ENCODE peak calls at places on chromosomes 13 and 19, in ten cellular contexts. One of them, this sample, is unnamed. For H3K27me3, the result is how much of the 10 kb centered on the place peaks cover.

GRCh38 chr13:100423375-100423774 is 165.2 kb downstream of the GGACT start:
- DNase-seq in breast epithelium: no peak
- DNase-seq in ascending aorta: no peak
- DNase-seq in left lung: no peak
- DNase-seq in bronchial epithelial cell: peak
- DNase-seq in HCT116: no peak
- DNase-seq in IMR-90: peak
- DNase-seq in AG04450: no peak
- DNase-seq in neural progenitor cell: no peak
- DNase-seq in pancreas: no peak
- DNase-seq in this sample: no peak

GRCh38 chr13:91647361-91647970 is 249.0 kb downstream of the GPC5 start:
- DNase-seq in pancreas: peak
- DNase-seq in bronchial epithelial cell: no peak
- DNase-seq in AG04450: no peak
- DNase-seq in HCT116: no peak
- DNase-seq in ascending aorta: no peak
- DNase-seq in left lung: no peak
- DNase-seq in breast epithelium: no peak
- DNase-seq in neural progenitor cell: peak
- DNase-seq in IMR-90: peak
- DNase-seq in this sample: no peak

GRCh38 chr13:44750618-44751017 is 174.5 kb upstream of the TSC22D1 start:
- DNase-seq in breast epithelium: no peak
- DNase-seq in ascending aorta: no peak
- DNase-seq in HCT116: no peak
- DNase-seq in AG04450: no peak
- DNase-seq in pancreas: no peak
- DNase-seq in neural progenitor cell: no peak
- DNase-seq in bronchial epithelial cell: no peak
- DNase-seq in IMR-90: no peak
- DNase-seq in left lung: no peak
- DNase-seq in this sample: no peak

GRCh38 chr19:6587093-6587820 is 3.7 kb downstream of the CD70 start:
- DNase-seq in IMR-90: no peak
- DNase-seq in left lung: no peak
- DNase-seq in AG04450: no peak
- DNase-seq in breast epithelium: no peak
- DNase-seq in bronchial epithelial cell: no peak
- DNase-seq in HCT116: no peak
- DNase-seq in pancreas: no peak
- DNase-seq in ascending aorta: no peak
- DNase-seq in neural progenitor cell: peak
- DNase-seq in this sample: no peak

GRCh38 chr13:27419333-27419732 is 5.1 kb upstream of the GTF3A start:
- DNase-seq in breast epithelium: no peak
- DNase-seq in ascending aorta: no peak
- DNase-seq in AG04450: no peak
- DNase-seq in bronchial epithelial cell: peak
- DNase-seq in neural progenitor cell: no peak
- DNase-seq in pancreas: no peak
- DNase-seq in HCT116: no peak
- DNase-seq in left lung: no peak
- DNase-seq in IMR-90: peak
- DNase-seq in this sample: no peak

GRCh38 chr13:67258482-67258881 is 28.3 kb upstream of the PCDH9 start:
- DNase-seq in AG04450: no peak
- DNase-seq in ascending aorta: no peak
- DNase-seq in breast epithelium: no peak
- DNase-seq in HCT116: no peak
- DNase-seq in IMR-90: no peak
- DNase-seq in neural progenitor cell: peak
- DNase-seq in bronchial epithelial cell: no peak
- DNase-seq in pancreas: no peak
- DNase-seq in left lung: no peak
- DNase-seq in this sample: no peak

GRCh38 chr19:4474504-4475136 is 2.5 kb downstream of the HDGFL2 start:
- DNase-seq in bronchial epithelial cell: peak
- DNase-seq in IMR-90: peak
- DNase-seq in pancreas: no peak
- DNase-seq in AG04450: no peak
- DNase-seq in neural progenitor cell: peak
- DNase-seq in breast epithelium: no peak
- DNase-seq in left lung: no peak
- DNase-seq in HCT116: no peak
- DNase-seq in ascending aorta: no peak
- DNase-seq in this sample: no peak

GRCh38 chr13:107203146-107203847 is 635.4 kb upstream of the ARGLU1 start:
- DNase-seq in left lung: peak
- DNase-seq in IMR-90: no peak
- DNase-seq in neural progenitor cell: peak
- DNase-seq in AG04450: no peak
- DNase-seq in breast epithelium: no peak
- DNase-seq in HCT116: no peak
- DNase-seq in bronchial epithelial cell: no peak
- DNase-seq in pancreas: no peak
- DNase-seq in ascending aorta: no peak
- DNase-seq in this sample: no peak

GRCh38 chr13:22454586-22454985 is 726.2 kb upstream of the SGCG start:
- DNase-seq in bronchial epithelial cell: no peak
- DNase-seq in breast epithelium: no peak
- DNase-seq in AG04450: no peak
- DNase-seq in HCT116: no peak
- DNase-seq in IMR-90: no peak
- DNase-seq in neural progenitor cell: no peak
- DNase-seq in left lung: no peak
- DNase-seq in ascending aorta: no peak
- DNase-seq in pancreas: no peak
- DNase-seq in this sample: no peak
- H3K27me3 ChIP-seq in bronchial epithelial cell: under half
- H3K27me3 ChIP-seq in breast epithelium: under half
- H3K27me3 ChIP-seq in AG04450: under half
- H3K27me3 ChIP-seq in HCT116: under half
- H3K27me3 ChIP-seq in IMR-90: under half
- H3K27me3 ChIP-seq in neural progenitor cell: under half
- H3K27me3 ChIP-seq in left lung: under half
- H3K27me3 ChIP-seq in ascending aorta: under half
- H3K27me3 ChIP-seq in pancreas: under half
- H3K27me3 ChIP-seq in this sample: under half

DNA sequence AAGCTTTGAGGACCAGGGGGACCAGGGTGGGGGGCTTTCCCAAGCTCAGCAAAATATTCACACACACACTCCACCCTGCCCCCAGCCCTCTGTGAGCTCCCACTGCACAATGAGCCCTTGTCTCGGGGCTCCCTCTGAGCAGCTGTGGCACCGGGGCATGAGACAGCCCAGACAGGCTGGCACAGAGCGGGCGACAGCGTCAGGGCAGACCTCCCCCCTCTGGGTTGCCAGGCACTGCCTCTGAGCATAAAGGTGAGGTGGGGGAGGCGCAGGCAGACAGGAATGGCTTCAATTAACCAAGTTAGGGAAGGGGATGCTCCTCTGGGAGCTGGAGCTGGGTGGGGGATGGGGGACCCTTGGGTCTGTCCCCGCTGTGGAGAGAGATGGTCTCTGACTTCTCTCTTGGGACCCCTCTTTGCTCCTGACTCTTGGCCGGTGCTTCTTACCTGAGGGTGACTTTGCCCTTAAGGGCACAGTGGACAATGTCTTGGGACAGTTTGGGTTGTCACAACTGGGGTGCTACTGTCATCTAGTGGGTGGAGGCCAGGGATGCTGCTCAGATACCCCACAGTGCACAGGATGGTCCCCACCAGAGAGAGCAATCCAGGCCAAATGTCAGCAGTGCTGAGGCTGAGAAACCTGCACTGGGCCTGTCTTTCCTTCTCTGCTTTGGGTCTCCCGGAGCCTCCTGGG is 30.3 kb downstream of the LYL1 start:
- DNase-seq in breast epithelium: no peak
- DNase-seq in bronchial epithelial cell: no peak
- DNase-seq in neural progenitor cell: no peak
- DNase-seq in HCT116: no peak
- DNase-seq in ascending aorta: no peak
- DNase-seq in AG04450: no peak
- DNase-seq in left lung: no peak
- DNase-seq in IMR-90: no peak
- DNase-seq in pancreas: no peak
- DNase-seq in this sample: no peak
- H3K4me3 ChIP-seq in breast epithelium: no peak
- H3K4me3 ChIP-seq in bronchial epithelial cell: no peak
- H3K4me3 ChIP-seq in neural progenitor cell: no peak
- H3K4me3 ChIP-seq in HCT116: no peak
- H3K4me3 ChIP-seq in ascending aorta: no peak
- H3K4me3 ChIP-seq in AG04450: no peak
- H3K4me3 ChIP-seq in left lung: no peak
- H3K4me3 ChIP-seq in IMR-90: no peak
- H3K4me3 ChIP-seq in pancreas: no peak
- H3K4me3 ChIP-seq in this sample: no peak

GRCh38 chr13:23909606-23910005 is 12.3 kb upstream of the C1QTNF9B start:
- DNase-seq in bronchial epithelial cell: no peak
- DNase-seq in HCT116: no peak
- DNase-seq in IMR-90: no peak
- DNase-seq in ascending aorta: no peak
- DNase-seq in AG04450: no peak
- DNase-seq in neural progenitor cell: no peak
- DNase-seq in left lung: no peak
- DNase-seq in pancreas: no peak
- DNase-seq in breast epithelium: no peak
- DNase-seq in this sample: no peak
- TF ChIP-seq CTCF in bronchial epithelial cell: no peak
- TF ChIP-seq CTCF in HCT116: no peak
- TF ChIP-seq CTCF in IMR-90: no peak
- TF ChIP-seq CTCF in ascending aorta: no peak
- TF ChIP-seq CTCF in AG04450: no peak
- TF ChIP-seq CTCF in neural progenitor cell: no peak
- TF ChIP-seq CTCF in left lung: no peak
- TF ChIP-seq CTCF in pancreas: no peak
- TF ChIP-seq CTCF in breast epithelium: no peak
- TF ChIP-seq CTCF in this sample: no peak

GRCh38 chr19:1526979-1527649 is 3.2 kb downstream of the PLK5 start:
- DNase-seq in breast epithelium: no peak
- DNase-seq in IMR-90: no peak
- DNase-seq in AG04450: no peak
- DNase-seq in bronchial epithelial cell: peak
- DNase-seq in left lung: no peak
- DNase-seq in pancreas: no peak
- DNase-seq in neural progenitor cell: no peak
- DNase-seq in ascending aorta: no peak
- DNase-seq in HCT116: no peak
- DNase-seq in this sample: no peak
- H3K27me3 ChIP-seq in breast epithelium: half or more
- H3K27me3 ChIP-seq in IMR-90: under half
- H3K27me3 ChIP-seq in AG04450: under half
- H3K27me3 ChIP-seq in bronchial epithelial cell: under half
- H3K27me3 ChIP-seq in left lung: under half
- H3K27me3 ChIP-seq in pancreas: under half
- H3K27me3 ChIP-seq in neural progenitor cell: half or more
- H3K27me3 ChIP-seq in ascending aorta: under half
- H3K27me3 ChIP-seq in HCT116: under half
- H3K27me3 ChIP-seq in this sample: half or more

DNA sequence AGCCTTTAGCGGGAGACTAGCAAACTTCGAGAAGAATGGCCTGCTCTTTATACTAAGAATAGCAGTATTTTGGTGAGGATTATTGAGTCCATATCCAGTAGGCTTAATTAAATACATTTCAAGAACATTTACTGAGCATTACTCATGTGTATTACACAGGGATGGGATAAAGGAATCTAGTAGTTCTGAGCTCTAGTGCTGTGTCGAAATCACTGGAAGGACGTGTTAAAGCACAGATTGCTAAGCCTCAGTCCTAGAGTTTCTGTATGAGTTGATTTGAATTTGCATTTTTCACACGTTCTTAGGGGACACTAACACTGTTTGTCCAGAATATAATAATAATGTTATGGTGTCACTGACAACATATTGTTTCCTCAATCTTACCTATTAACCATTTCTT is 9.0 kb downstream of the ZNF302 start:
- DNase-seq in left lung: no peak
- DNase-seq in bronchial epithelial cell: peak
- DNase-seq in AG04450: no peak
- DNase-seq in ascending aorta: no peak
- DNase-seq in HCT116: no peak
- DNase-seq in pancreas: no peak
- DNase-seq in breast epithelium: no peak
- DNase-seq in IMR-90: no peak
- DNase-seq in neural progenitor cell: no peak
- DNase-seq in this sample: no peak
- H3K4me3 ChIP-seq in left lung: no peak
- H3K4me3 ChIP-seq in bronchial epithelial cell: no peak
- H3K4me3 ChIP-seq in AG04450: no peak
- H3K4me3 ChIP-seq in ascending aorta: no peak
- H3K4me3 ChIP-seq in HCT116: no peak
- H3K4me3 ChIP-seq in pancreas: no peak
- H3K4me3 ChIP-seq in breast epithelium: no peak
- H3K4me3 ChIP-seq in IMR-90: no peak
- H3K4me3 ChIP-seq in neural progenitor cell: no peak
- H3K4me3 ChIP-seq in this sample: no peak

GRCh38 chr19:50556236-50557008 is 11.8 kb downstream of the LRRC4B start:
- DNase-seq in ascending aorta: no peak
- DNase-seq in breast epithelium: no peak
- DNase-seq in HCT116: peak
- DNase-seq in pancreas: peak
- DNase-seq in neural progenitor cell: peak
- DNase-seq in bronchial epithelial cell: peak
- DNase-seq in AG04450: peak
- DNase-seq in left lung: peak
- DNase-seq in IMR-90: peak
- DNase-seq in this sample: peak
- TF ChIP-seq CTCF in ascending aorta: peak
- TF ChIP-seq CTCF in breast epithelium: peak
- TF ChIP-seq CTCF in HCT116: peak
- TF ChIP-seq CTCF in pancreas: peak
- TF ChIP-seq CTCF in neural progenitor cell: peak
- TF ChIP-seq CTCF in bronchial epithelial cell: peak
- TF ChIP-seq CTCF in AG04450: peak
- TF ChIP-seq CTCF in left lung: peak
- TF ChIP-seq CTCF in IMR-90: peak
- TF ChIP-seq CTCF in this sample: peak

GRCh38 chr19:11421607-11422098 is 2.5 kb upstream of the RGL3 start:
- DNase-seq in IMR-90: no peak
- DNase-seq in breast epithelium: no peak
- DNase-seq in neural progenitor cell: peak
- DNase-seq in ascending aorta: no peak
- DNase-seq in left lung: peak
- DNase-seq in bronchial epithelial cell: no peak
- DNase-seq in pancreas: peak
- DNase-seq in HCT116: no peak
- DNase-seq in AG04450: no peak
- DNase-seq in this sample: peak
- H3K27me3 ChIP-seq in IMR-90: under half
- H3K27me3 ChIP-seq in breast epithelium: under half
- H3K27me3 ChIP-seq in neural progenitor cell: half or more
- H3K27me3 ChIP-seq in ascending aorta: under half
- H3K27me3 ChIP-seq in left lung: under half
- H3K27me3 ChIP-seq in bronchial epithelial cell: under half
- H3K27me3 ChIP-seq in pancreas: under half
- H3K27me3 ChIP-seq in HCT116: under half
- H3K27me3 ChIP-seq in AG04450: half or more
- H3K27me3 ChIP-seq in this sample: half or more

DNA sequence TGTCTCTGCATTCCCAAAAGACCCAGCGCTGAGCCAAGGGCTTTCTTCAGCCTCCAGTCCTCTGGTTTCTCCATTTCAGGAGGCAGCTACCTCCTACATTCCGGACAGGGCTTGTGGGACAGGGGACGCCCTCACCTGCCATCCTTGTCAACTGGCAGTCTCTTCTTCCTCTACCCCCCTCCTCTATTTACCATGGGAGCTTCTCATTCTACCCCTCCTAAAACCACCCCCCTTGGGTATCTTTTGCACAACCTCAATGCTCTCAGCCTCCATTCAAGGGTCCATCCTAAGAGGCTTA is 43.8 kb downstream of the ZNF93 start:
- DNase-seq in AG04450: no peak
- DNase-seq in bronchial epithelial cell: no peak
- DNase-seq in ascending aorta: no peak
- DNase-seq in pancreas: no peak
- DNase-seq in breast epithelium: no peak
- DNase-seq in HCT116: no peak
- DNase-seq in left lung: no peak
- DNase-seq in IMR-90: no peak
- DNase-seq in neural progenitor cell: no peak
- DNase-seq in this sample: no peak
- H3K4me3 ChIP-seq in AG04450: no peak
- H3K4me3 ChIP-seq in bronchial epithelial cell: no peak
- H3K4me3 ChIP-seq in ascending aorta: no peak
- H3K4me3 ChIP-seq in pancreas: no peak
- H3K4me3 ChIP-seq in breast epithelium: no peak
- H3K4me3 ChIP-seq in HCT116: no peak
- H3K4me3 ChIP-seq in left lung: no peak
- H3K4me3 ChIP-seq in IMR-90: no peak
- H3K4me3 ChIP-seq in neural progenitor cell: no peak
- H3K4me3 ChIP-seq in this sample: no peak